ENCODE peak calls at places on chromosomes 5 and 9, in ten cellular contexts. One of them, this sample, is unnamed.

GRCh38 chr5:77218263-77218662 is 7.8 kb downstream of the PDE8B start:
- DNase-seq in HEK293T: peak
- DNase-seq in effector memory CD4-positive, alpha-beta T cell: no peak
- DNase-seq in renal cortical epithelial cell: no peak
- DNase-seq in skeletal muscle cell: no peak
- DNase-seq in spleen: no peak
- DNase-seq in HT1080: no peak
- DNase-seq in fibroblast of pulmonary artery: no peak
- DNase-seq in COR-L47: no peak
- DNase-seq in M059J: no peak
- DNase-seq in this sample: peak

GRCh38 chr5:95731571-95732554 is 727 bp downstream of the RHOBTB3 start:
- DNase-seq in HEK293T: peak
- DNase-seq in effector memory CD4-positive, alpha-beta T cell: no peak
- DNase-seq in renal cortical epithelial cell: no peak
- DNase-seq in skeletal muscle cell: no peak
- DNase-seq in spleen: peak
- DNase-seq in HT1080: peak
- DNase-seq in fibroblast of pulmonary artery: peak
- DNase-seq in COR-L47: peak
- DNase-seq in M059J: peak
- DNase-seq in this sample: peak

GRCh38 chr9:126514037-126514821 is 99.5 kb upstream of the LMX1B start:
- DNase-seq in HEK293T: peak
- DNase-seq in effector memory CD4-positive, alpha-beta T cell: peak
- DNase-seq in renal cortical epithelial cell: no peak
- DNase-seq in skeletal muscle cell: no peak
- DNase-seq in spleen: peak
- DNase-seq in HT1080: peak
- DNase-seq in fibroblast of pulmonary artery: peak
- DNase-seq in COR-L47: peak
- DNase-seq in M059J: no peak
- DNase-seq in this sample: peak

GRCh38 chr5:135678640-135679268 is 100.0 kb upstream of the CXCL14 start:
- DNase-seq in HEK293T: no peak
- DNase-seq in effector memory CD4-positive, alpha-beta T cell: no peak
- DNase-seq in renal cortical epithelial cell: no peak
- DNase-seq in skeletal muscle cell: no peak
- DNase-seq in spleen: no peak
- DNase-seq in HT1080: no peak
- DNase-seq in fibroblast of pulmonary artery: no peak
- DNase-seq in COR-L47: no peak
- DNase-seq in M059J: no peak
- DNase-seq in this sample: no peak

GRCh38 chr5:120252839-120253238 is 211.3 kb upstream of the PRR16 start:
- DNase-seq in HEK293T: no peak
- DNase-seq in effector memory CD4-positive, alpha-beta T cell: no peak
- DNase-seq in renal cortical epithelial cell: no peak
- DNase-seq in skeletal muscle cell: no peak
- DNase-seq in spleen: no peak
- DNase-seq in HT1080: peak
- DNase-seq in fibroblast of pulmonary artery: peak
- DNase-seq in COR-L47: peak
- DNase-seq in M059J: peak
- DNase-seq in this sample: peak

GRCh38 chr9:134301387-134302129 is 24.7 kb upstream of the RXRA start:
- DNase-seq in HEK293T: no peak
- DNase-seq in effector memory CD4-positive, alpha-beta T cell: peak
- DNase-seq in renal cortical epithelial cell: no peak
- DNase-seq in skeletal muscle cell: no peak
- DNase-seq in spleen: peak
- DNase-seq in HT1080: peak
- DNase-seq in fibroblast of pulmonary artery: no peak
- DNase-seq in COR-L47: no peak
- DNase-seq in M059J: peak
- DNase-seq in this sample: peak

GRCh38 chr5:111680737-111681413 is 76.1 kb downstream of the NREP start:
- DNase-seq in HEK293T: peak
- DNase-seq in effector memory CD4-positive, alpha-beta T cell: no peak
- DNase-seq in renal cortical epithelial cell: peak
- DNase-seq in skeletal muscle cell: peak
- DNase-seq in spleen: no peak
- DNase-seq in HT1080: peak
- DNase-seq in fibroblast of pulmonary artery: peak
- DNase-seq in COR-L47: peak
- DNase-seq in M059J: peak
- DNase-seq in this sample: peak

GRCh38 chr9:87740198-87740597 is 14.3 kb downstream of the CTSL start:
- DNase-seq in HEK293T: no peak
- DNase-seq in effector memory CD4-positive, alpha-beta T cell: no peak
- DNase-seq in renal cortical epithelial cell: no peak
- DNase-seq in skeletal muscle cell: no peak
- DNase-seq in spleen: no peak
- DNase-seq in HT1080: peak
- DNase-seq in fibroblast of pulmonary artery: no peak
- DNase-seq in COR-L47: no peak
- DNase-seq in M059J: no peak
- DNase-seq in this sample: no peak

This sample was measured in PC-3.